ENCODE peak calls at places on chromosomes 6 and 20, in six cellular contexts. One of them, this sample, is unnamed.

GRCh38 chr20:57938158-57939108 is 228.6 kb upstream of the PMEPA1 start:
- DNase-seq in NCI-H1092 treated with DMSO at 0.1 percent for 48 hours: no peak
- DNase-seq in HFFc6: no peak
- DNase-seq in NCI-H1930: no peak
- DNase-seq in stomach: no peak
- DNase-seq in LoVo: no peak
- DNase-seq in this sample: no peak

GRCh38 chr20:20491110-20491783 is 123.3 kb downstream of the INSM1 start:
- DNase-seq in HFFc6: peak; percentile 61
- DNase-seq in NCI-H1930: no peak
- DNase-seq in NCI-H1092 treated with DMSO at 0.1 percent for 48 hours: no peak
- DNase-seq in LoVo: no peak
- DNase-seq in stomach: no peak
- DNase-seq in this sample: peak; percentile 31

GRCh38 chr6:91434135-91434534 is 847.3 kb upstream of the MAP3K7 start:
- DNase-seq in HFFc6: no peak
- DNase-seq in NCI-H1930: no peak
- DNase-seq in stomach: no peak
- DNase-seq in NCI-H1092 treated with DMSO at 0.1 percent for 48 hours: no peak
- DNase-seq in LoVo: no peak
- DNase-seq in this sample: no peak

GRCh38 chr20:58713801-58714339 is 21.3 kb downstream of the NPEPL1 start:
- DNase-seq in LoVo: no peak
- DNase-seq in NCI-H1930: no peak
- DNase-seq in NCI-H1092 treated with DMSO at 0.1 percent for 48 hours: no peak
- DNase-seq in stomach: peak; percentile 18
- DNase-seq in HFFc6: no peak
- DNase-seq in this sample: no peak

GRCh38 chr20:40984496-40984895 is 44.1 kb upstream of the TOP1 start:
- DNase-seq in NCI-H1092 treated with DMSO at 0.1 percent for 48 hours: no peak
- DNase-seq in LoVo: no peak
- DNase-seq in HFFc6: no peak
- DNase-seq in stomach: no peak
- DNase-seq in NCI-H1930: no peak
- DNase-seq in this sample: no peak

GRCh38 chr6:117530467-117531242 is 48.2 kb downstream of the DCBLD1 start:
- DNase-seq in NCI-H1092 treated with DMSO at 0.1 percent for 48 hours: no peak
- DNase-seq in NCI-H1930: no peak
- DNase-seq in HFFc6: no peak
- DNase-seq in stomach: no peak
- DNase-seq in LoVo: no peak
- DNase-seq in this sample: no peak

GRCh38 chr6:82955841-82956240 is 109.8 kb downstream of the UBE3D start:
- DNase-seq in NCI-H1930: no peak
- DNase-seq in NCI-H1092 treated with DMSO at 0.1 percent for 48 hours: no peak
- DNase-seq in stomach: no peak
- DNase-seq in HFFc6: peak; percentile 86
- DNase-seq in LoVo: no peak
- DNase-seq in this sample: peak; percentile 75

GRCh38 chr20:46347831-46348230 is 39.5 kb upstream of the CDH22 start:
- DNase-seq in LoVo: no peak
- DNase-seq in stomach: no peak
- DNase-seq in HFFc6: no peak
- DNase-seq in NCI-H1092 treated with DMSO at 0.1 percent for 48 hours: no peak
- DNase-seq in NCI-H1930: no peak
- DNase-seq in this sample: no peak

GRCh38 chr6:122400467-122401089 is 1.1 kb downstream of the HSF2 start:
- DNase-seq in LoVo: no peak
- DNase-seq in NCI-H1092 treated with DMSO at 0.1 percent for 48 hours: no peak
- DNase-seq in HFFc6: no peak
- DNase-seq in NCI-H1930: no peak
- DNase-seq in stomach: no peak
- DNase-seq in this sample: no peak

GRCh38 chr20:55790178-55790577 is 215.1 kb downstream of the CBLN4 start:
- DNase-seq in HFFc6: no peak
- DNase-seq in NCI-H1930: no peak
- DNase-seq in NCI-H1092 treated with DMSO at 0.1 percent for 48 hours: no peak
- DNase-seq in stomach: no peak
- DNase-seq in LoVo: no peak
- DNase-seq in this sample: no peak

GRCh38 chr6:8468731-8469130 is 33.4 kb upstream of the SLC35B3 start:
- DNase-seq in LoVo: no peak
- DNase-seq in NCI-H1092 treated with DMSO at 0.1 percent for 48 hours: no peak
- DNase-seq in HFFc6: no peak
- DNase-seq in stomach: no peak
- DNase-seq in NCI-H1930: no peak
- DNase-seq in this sample: no peak

GRCh38 chr6:131948692-131949614 is 2.2 kb downstream of the CCN2 start:
- DNase-seq in NCI-H1930: no peak
- DNase-seq in stomach: no peak
- DNase-seq in HFFc6: peak; percentile 87
- DNase-seq in LoVo: no peak
- DNase-seq in NCI-H1092 treated with DMSO at 0.1 percent for 48 hours: no peak
- DNase-seq in this sample: peak; percentile 60

GRCh38 chr20:51687071-51687470 is 81.1 kb downstream of the ATP9A start:
- DNase-seq in HFFc6: peak; percentile 55
- DNase-seq in stomach: no peak
- DNase-seq in NCI-H1092 treated with DMSO at 0.1 percent for 48 hours: no peak
- DNase-seq in NCI-H1930: no peak
- DNase-seq in LoVo: peak; percentile 66
- DNase-seq in this sample: peak; percentile 39